ENCODE peak calls at places on chromosomes 1 and 21, in eight cellular contexts. U is GM04503; X is ovary; R is breast epithelium; F is hypothalamus; J is fibroblast of the aortic adventitia; E is stimulated activated CD4-positive, alpha-beta T cell treated with anti-CD3 and anti-CD28 coated beads, Interleukin-4, amount 100 ng/mL, for 48 hours; P is CD4-positive, alpha-beta T cell. I is an unnamed sample.

GRCh38 chr21:17270234-17270633 is 242.6 kb upstream of the CXADR start:
- DNase-seq in E (no peak), X (peak; percentile 77), F (no peak), J (peak; percentile 73), R (peak; percentile 33), P (no peak), U (peak; percentile 6), I (no peak)

GRCh38 chr1:167763525-167764220 is 41.9 kb downstream of the MPZL1 start:
- DNase-seq in R (peak; percentile 93), U (no peak), J (peak; percentile 41), F (no peak), X (no peak), E (no peak), P (no peak), I (no peak)

GRCh38 chr1:16903054-16903453 is 7.3 kb downstream of the RNU1-2 start:
- DNase-seq in R (no peak), P (no peak), F (no peak), J (peak; percentile 84), U (no peak), E (no peak), X (no peak), I (no peak)

GRCh38 chr21:46093668-46094400 is 4.1 kb upstream of the COL6A2 start:
- DNase-seq in F (no peak), P (no peak), X (peak; percentile 16), J (no peak), E (no peak), R (peak; percentile 15), U (no peak), I (no peak)

GRCh38 chr1:89041055-89041707 is 18.5 kb upstream of the GBP3 start:
- DNase-seq in X (no peak), R (no peak), F (no peak), J (peak; percentile 65), P (no peak), E (peak; percentile 13), U (no peak), I (no peak)

GRCh38 chr1:109395602-109396512 is 1.9 kb downstream of the SORT1 start:
- DNase-seq in U (no peak), P (no peak), J (no peak), E (no peak), R (no peak), F (no peak), X (no peak), I (no peak)

GRCh38 chr1:52713590-52713989 is 12.7 kb upstream of the ZYG11B start:
- DNase-seq in U (no peak), P (no peak), X (no peak), E (no peak), F (no peak), R (no peak), J (no peak), I (no peak)

GRCh38 chr1:25996966-25997758 is 701 bp downstream of the PAFAH2 start:
- DNase-seq in P (no peak), U (no peak), R (no peak), E (no peak), F (no peak), J (peak; percentile 79), X (peak; percentile 34), I (no peak)

GRCh38 chr1:182235952-182236650 is 155.5 kb downstream of the GLUL start:
- DNase-seq in R (no peak), F (no peak), P (no peak), U (no peak), X (no peak), J (no peak), E (no peak), I (no peak)

GRCh38 chr1:32962248-32962896 is 2.2 kb downstream of the RNF19B start:
- DNase-seq in R (no peak), J (no peak), F (no peak), E (no peak), P (no peak), U (no peak), X (no peak), I (no peak)

GRCh38 chr1:47378147-47378546 is 37.9 kb upstream of the FOXE3 start:
- DNase-seq in U (no peak), J (peak; percentile 46), P (no peak), R (no peak), F (no peak), X (no peak), E (no peak), I (no peak)

GRCh38 chr1:207852576-207853371 is 58.2 kb downstream of the CD34 start:
- DNase-seq in P (no peak), R (no peak), X (no peak), F (no peak), U (no peak), J (no peak), E (no peak), I (no peak)

GRCh38 chr21:41480086-41480690 is 27.8 kb downstream of the TMPRSS2 start:
- DNase-seq in J (no peak), R (no peak), U (no peak), E (no peak), F (no peak), P (no peak), X (no peak), I (no peak)

GRCh38 chr1:36650200-36651065 is 167.7 kb upstream of the CSF3R start:
- DNase-seq in F (no peak), E (peak; percentile 68), J (peak; percentile 48), X (peak; percentile 31), R (peak; percentile 50), U (no peak), P (peak; percentile 37), I (peak; percentile 67)

GRCh38 chr1:212566522-212567479 is 41.8 kb upstream of the ATF3 start:
- DNase-seq in J (peak; percentile 60), X (peak; percentile 29), P (peak; percentile 46), R (no peak), U (no peak), F (no peak), E (peak; percentile 24), I (no peak)

GRCh38 chr1:222754386-222755139 is 17.6 kb downstream of the FAM177B start:
- DNase-seq in F (no peak), X (peak; percentile 24), J (peak; percentile 99), P (no peak), E (no peak), U (peak; percentile 90), R (peak; percentile 65), I (no peak)

GRCh38 chr1:223709598-223709997 is 2.7 kb upstream of the CAPN2 start:
- DNase-seq in F (no peak), E (no peak), R (no peak), X (no peak), P (no peak), J (peak; percentile 61), U (no peak), I (no peak)

GRCh38 chr1:19222979-19223824 is 13.1 kb upstream of the UBR4 start:
- DNase-seq in R (no peak), J (no peak), U (no peak), F (no peak), X (no peak), E (no peak), P (no peak), I (no peak)

GRCh38 chr1:195733826-195734225 is 874.4 kb downstream of the KCNT2 start:
- DNase-seq in E (no peak), U (no peak), R (no peak), J (no peak), F (no peak), P (no peak), X (no peak), I (no peak)

GRCh38 chr1:209513226-209513625 is 70.3 kb upstream of the CAMK1G start:
- DNase-seq in J (peak; percentile 42), F (no peak), U (no peak), E (no peak), R (no peak), X (no peak), P (no peak), I (no peak)

GRCh38 chr1:174160109-174160473 is 771 bp downstream of the RABGAP1L start:
- DNase-seq in R (no peak), X (peak; percentile 53), J (peak; percentile 34), P (no peak), E (no peak), F (no peak), U (no peak), I (peak; percentile 10)

GRCh38 chr1:235105051-235106043 is 23.3 kb downstream of the TOMM20 start:
- DNase-seq in F (no peak), U (no peak), E (no peak), X (no peak), R (no peak), J (peak; percentile 27), P (no peak), I (no peak)

GRCh38 chr21:45943630-45944540 is 37.7 kb upstream of the COL6A1 start:
- DNase-seq in J (no peak), R (no peak), U (no peak), F (no peak), X (no peak), P (no peak), E (no peak), I (no peak)

GRCh38 chr1:68780919-68781318 is 284.0 kb upstream of the DEPDC1 start:
- DNase-seq in J (no peak), P (no peak), X (no peak), E (no peak), U (no peak), R (no peak), F (no peak), I (no peak)

GRCh38 chr1:202656057-202656456 is 54.2 kb downstream of the SYT2 start:
- DNase-seq in F (no peak), R (no peak), E (no peak), P (no peak), U (no peak), X (no peak), J (no peak), I (no peak)

GRCh38 chr21:39536835-39537234 is 75.9 kb upstream of the B3GALT5 start:
- DNase-seq in P (no peak), F (no peak), X (no peak), J (no peak), E (no peak), R (no peak), U (no peak), I (no peak)

GRCh38 chr1:200737647-200738296 is 921 bp upstream of the CAMSAP2 start:
- DNase-seq in F (no peak), U (no peak), X (no peak), P (no peak), R (no peak), J (no peak), E (no peak), I (no peak)